ENCODE peak calls at places on chromosomes 7 and 10, in ten cellular contexts. K is body of pancreas; R is BE2C; I is CD4-positive, alpha-beta memory T cell; H is GM23338; D is Peyer's patch; N is uterus; E is H1; C is upper lobe of right lung; W is left ventricle myocardium inferior. Q is an unnamed sample.

GRCh38 chr7:140863867-140864266 is 60.9 kb downstream of the BRAF start:
- DNase-seq in K (no peak), R (no peak), I (no peak), H (no peak), D (no peak), N (no peak), E (no peak), C (no peak), W (no peak), Q (no peak)

GRCh38 chr10:58515296-58515956 is 2.8 kb downstream of the BICC1 start:
- DNase-seq in K (no peak), R (no peak), I (no peak), H (no peak), D (no peak), N (no peak), E (no peak), C (no peak), W (no peak), Q (no peak)

GRCh38 chr10:19922236-19922963 is 106.2 kb downstream of the PLXDC2 start:
- DNase-seq in K (peak; percentile 43), R (no peak), I (no peak), H (no peak), D (no peak), N (peak; percentile 72), E (no peak), C (no peak), W (no peak), Q (no peak)

GRCh38 chr7:20197837-20198236 is 19.3 kb downstream of the MACC1 start:
- DNase-seq in K (no peak), R (peak; percentile 46), I (no peak), H (peak; percentile 68), D (no peak), N (no peak), E (no peak), C (no peak), W (no peak), Q (no peak)

GRCh38 chr10:128926693-128927092 is 540.3 kb upstream of the MGMT start:
- DNase-seq in K (no peak), R (no peak), I (no peak), H (no peak), D (no peak), N (no peak), E (no peak), C (no peak), W (peak; percentile 60), Q (no peak)

GRCh38 chr7:98836811-98837631 is 32.8 kb downstream of the TMEM130 start:
- DNase-seq in K (peak; percentile 37), R (peak; percentile 55), I (no peak), H (peak; percentile 91), D (no peak), N (no peak), E (peak; percentile 44), C (no peak), W (peak; percentile 19), Q (no peak)

GRCh38 chr7:27709137-27710075 is 30.6 kb upstream of the TAX1BP1 start:
- DNase-seq in K (no peak), R (no peak), I (no peak), H (no peak), D (no peak), N (peak; percentile 42), E (no peak), C (no peak), W (no peak), Q (no peak)

GRCh38 chr7:39754326-39755120 is 131.2 kb downstream of the RALA start:
- DNase-seq in K (no peak), R (no peak), I (no peak), H (peak; percentile 47), D (no peak), N (peak; percentile 32), E (no peak), C (peak; percentile 68), W (no peak), Q (no peak)

GRCh38 chr10:50615654-50616053 is 8.1 kb downstream of the SGMS1 start:
- DNase-seq in K (no peak), R (no peak), I (no peak), H (no peak), D (no peak), N (no peak), E (no peak), C (no peak), W (no peak), Q (no peak)

GRCh38 chr10:50613150-50613549 is 10.6 kb downstream of the SGMS1 start:
- DNase-seq in K (no peak), R (no peak), I (no peak), H (no peak), D (no peak), N (no peak), E (no peak), C (no peak), W (no peak), Q (no peak)

GRCh38 chr10:50613726-50614443 is 9.9 kb downstream of the SGMS1 start:
- DNase-seq in K (no peak), R (no peak), I (no peak), H (no peak), D (no peak), N (no peak), E (no peak), C (no peak), W (no peak), Q (no peak)

GRCh38 chr10:50618624-50619023 is 5.1 kb downstream of the SGMS1 start:
- DNase-seq in K (no peak), R (no peak), I (no peak), H (peak; percentile 52), D (no peak), N (no peak), E (no peak), C (no peak), W (no peak), Q (no peak)

DNA sequence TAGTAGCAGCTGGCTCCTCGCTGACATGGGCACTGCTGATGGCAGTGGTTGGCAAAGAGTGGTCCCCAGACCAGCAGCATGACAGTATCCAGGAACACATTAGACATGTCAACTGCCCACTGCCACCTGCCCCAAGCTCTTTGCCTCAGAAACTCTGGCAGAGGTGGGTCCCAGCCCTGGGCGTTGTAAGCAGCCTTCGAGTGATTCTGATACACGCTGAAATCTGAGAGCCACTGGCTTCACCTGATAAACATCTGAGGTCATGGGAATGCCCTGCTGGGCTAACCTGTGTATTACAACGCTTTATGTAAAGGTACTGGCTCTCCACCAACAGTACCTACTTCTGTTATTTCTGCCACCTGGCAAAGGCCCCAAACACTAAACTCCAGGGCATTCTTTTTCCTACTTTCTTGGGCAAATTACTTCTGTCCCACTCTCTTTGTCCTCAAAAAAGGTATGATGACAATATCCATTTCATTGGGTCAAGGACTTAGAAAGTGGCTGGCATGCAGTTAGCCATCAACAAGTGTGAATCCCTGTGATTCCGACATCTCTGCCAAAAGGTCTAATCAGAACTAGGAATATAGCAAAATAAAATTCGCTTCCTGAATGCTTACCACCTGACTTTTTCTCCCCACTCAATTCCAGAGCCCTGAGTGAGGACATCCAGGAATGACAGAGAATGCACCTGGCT is 9.2 kb downstream of the SGMS1 start:
- DNase-seq in K (peak; percentile 44), R (no peak), I (peak; percentile 27), H (peak; percentile 94), D (no peak), N (no peak), E (no peak), C (no peak), W (no peak), Q (no peak)
- H3K4me1 ChIP-seq in K (peaks cover 78% of the 10 kb centered on the region), R (no peaks in the 10 kb centered on the region), I (peaks cover 49% of the 10 kb centered on the region), H (peaks cover 73% of the 10 kb centered on the region), D (peaks cover 4% of the 10 kb centered on the region), N (no peaks in the 10 kb centered on the region), E (peaks cover 17% of the 10 kb centered on the region), C (peaks cover 5% of the 10 kb centered on the region), W (peaks cover 57% of the 10 kb centered on the region), Q (no peaks in the 10 kb centered on the region)

GRCh38 chr10:79179404-79180309 is 110.9 kb downstream of the ZMIZ1 start:
- DNase-seq in K (no peak), R (peak; percentile 84), I (no peak), H (peak; percentile 77), D (no peak), N (no peak), E (no peak), C (no peak), W (no peak), Q (no peak)

GRCh38 chr10:79181227-79181626 is 112.5 kb downstream of the ZMIZ1 start:
- DNase-seq in K (no peak), R (peak; percentile 10), I (no peak), H (no peak), D (no peak), N (no peak), E (no peak), C (no peak), W (no peak), Q (no peak)

GRCh38 chr10:79182122-79182521 is 113.4 kb downstream of the ZMIZ1 start:
- DNase-seq in K (no peak), R (no peak), I (no peak), H (no peak), D (no peak), N (no peak), E (no peak), C (no peak), W (no peak), Q (no peak)

GRCh38 chr10:79181680-79182079 is 112.9 kb downstream of the ZMIZ1 start:
- DNase-seq in K (no peak), R (peak; percentile 4), I (no peak), H (no peak), D (no peak), N (no peak), E (no peak), C (no peak), W (no peak), Q (no peak)

GRCh38 chr10:79180619-79181221 is 112.0 kb downstream of the ZMIZ1 start:
- DNase-seq in K (no peak), R (no peak), I (no peak), H (no peak), D (no peak), N (no peak), E (no peak), C (no peak), W (no peak), Q (no peak)
- H3K4me1 ChIP-seq in K (peaks cover 85% of the 10 kb centered on the region), R (peaks cover 96% of the 10 kb centered on the region), I (no peaks in the 10 kb centered on the region), H (peaks cover 27% of the 10 kb centered on the region), D (no peaks in the 10 kb centered on the region), N (peaks cover 74% of the 10 kb centered on the region), E (peaks cover 32% of the 10 kb centered on the region), C (peaks cover 91% of the 10 kb centered on the region), W (peaks cover 100% of the 10 kb centered on the region), Q (peaks cover 28% of the 10 kb centered on the region)

DNA sequence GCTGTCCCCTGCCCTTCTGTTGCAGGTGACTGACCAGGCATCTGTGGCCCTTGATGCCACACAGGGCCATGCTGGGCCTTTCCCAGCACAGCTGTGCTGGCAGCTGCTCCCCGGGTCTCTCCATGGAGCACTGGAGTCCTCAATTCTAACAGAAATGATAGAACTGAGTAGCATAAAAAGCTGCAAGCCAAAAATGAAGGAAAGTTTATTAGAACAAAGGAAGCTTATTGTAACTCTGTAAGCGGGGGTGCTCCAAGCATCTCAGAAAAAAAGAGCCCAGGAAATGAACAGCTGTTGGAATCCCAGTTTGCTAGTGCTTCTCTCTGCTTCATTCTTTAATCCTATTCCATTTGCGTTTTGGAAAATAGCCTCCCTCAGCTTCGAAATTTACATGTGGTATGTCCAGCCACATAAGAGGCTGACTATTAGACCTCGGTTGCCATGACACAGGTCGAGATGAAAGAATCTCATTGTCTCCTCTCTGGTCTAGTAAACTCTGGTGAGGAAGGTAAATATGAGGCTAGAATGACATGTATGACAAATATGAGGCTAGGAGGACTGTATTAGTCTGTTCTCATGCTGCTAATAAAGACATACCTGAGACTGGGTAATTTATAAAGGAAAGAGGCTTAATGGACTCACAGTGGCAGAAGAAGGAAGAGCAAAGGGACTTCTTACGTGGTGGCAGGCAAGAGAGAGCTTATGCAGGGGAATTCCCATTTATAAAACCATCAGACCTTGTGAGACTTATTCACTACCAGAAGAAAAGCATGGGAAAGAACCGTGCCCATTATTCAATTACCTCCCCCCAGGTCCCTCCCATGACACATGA is 23.7 kb downstream of the EPDR1 start:
- DNase-seq in K (no peak), R (no peak), I (no peak), H (no peak), D (no peak), N (no peak), E (no peak), C (no peak), W (no peak), Q (no peak)
- H3K4me1 ChIP-seq in K (peaks cover 35% of the 10 kb centered on the region), R (no peaks in the 10 kb centered on the region), I (no peaks in the 10 kb centered on the region), H (peaks cover 5% of the 10 kb centered on the region), D (no peaks in the 10 kb centered on the region), N (peaks cover 7% of the 10 kb centered on the region), E (peaks cover 6% of the 10 kb centered on the region), C (peaks cover 6% of the 10 kb centered on the region), W (peaks cover 57% of the 10 kb centered on the region), Q (peaks cover 22% of the 10 kb centered on the region)

GRCh38 chr10:44962870-44963738 is 3.5 kb downstream of the RASSF4 start:
- DNase-seq in K (no peak), R (no peak), I (no peak), H (peak; percentile 78), D (peak; percentile 60), N (no peak), E (no peak), C (no peak), W (no peak), Q (no peak)
- H3K4me1 ChIP-seq in K (peaks cover 78% of the 10 kb centered on the region), R (peaks cover 12% of the 10 kb centered on the region), I (peaks cover 32% of the 10 kb centered on the region), H (peaks cover 63% of the 10 kb centered on the region), D (peaks cover 20% of the 10 kb centered on the region), N (peaks cover 8% of the 10 kb centered on the region), E (peaks cover 42% of the 10 kb centered on the region), C (peaks cover 65% of the 10 kb centered on the region), W (peaks cover 96% of the 10 kb centered on the region), Q (peaks cover 78% of the 10 kb centered on the region)